ENCODE peak calls at places on chromosomes 6 and 20, in six cellular contexts. One of them, this sample, is unnamed.

GRCh38 chr6:68235192-68235812 is 399.8 kb upstream of the ADGRB3 start:
- DNase-seq in IMR-90: no peak
- DNase-seq in mesenchymal stem cell: peak
- DNase-seq in neuronal stem cell: no peak
- DNase-seq in H1: no peak
- DNase-seq in trophoblast cell: no peak
- DNase-seq in this sample: no peak

GRCh38 chr6:111796310-111796918 is 76.8 kb downstream of the FYN start:
- DNase-seq in IMR-90: no peak
- DNase-seq in mesenchymal stem cell: no peak
- DNase-seq in neuronal stem cell: no peak
- DNase-seq in H1: no peak
- DNase-seq in trophoblast cell: no peak
- DNase-seq in this sample: no peak

GRCh38 chr20:48069626-48070025 is 284.3 kb upstream of the SULF2 start:
- DNase-seq in IMR-90: no peak
- DNase-seq in mesenchymal stem cell: no peak
- DNase-seq in neuronal stem cell: no peak
- DNase-seq in H1: no peak
- DNase-seq in trophoblast cell: no peak
- DNase-seq in this sample: no peak

GRCh38 chr6:1901556-1901955 is 291.8 kb downstream of the FOXC1 start:
- DNase-seq in IMR-90: peak
- DNase-seq in mesenchymal stem cell: peak
- DNase-seq in neuronal stem cell: no peak
- DNase-seq in H1: no peak
- DNase-seq in trophoblast cell: no peak
- DNase-seq in this sample: no peak

GRCh38 chr6:28489366-28490190 is 26.0 kb downstream of the GPX6 start:
- DNase-seq in IMR-90: peak
- DNase-seq in mesenchymal stem cell: peak
- DNase-seq in neuronal stem cell: peak
- DNase-seq in H1: peak
- DNase-seq in trophoblast cell: peak
- DNase-seq in this sample: peak

GRCh38 chr6:131787955-131788712 is 19.7 kb upstream of the ENPP1 start:
- DNase-seq in IMR-90: peak
- DNase-seq in mesenchymal stem cell: peak
- DNase-seq in neuronal stem cell: no peak
- DNase-seq in H1: no peak
- DNase-seq in trophoblast cell: no peak
- DNase-seq in this sample: no peak

GRCh38 chr20:35839891-35840290 is 68.1 kb downstream of the PHF20 start:
- DNase-seq in IMR-90: no peak
- DNase-seq in mesenchymal stem cell: no peak
- DNase-seq in neuronal stem cell: no peak
- DNase-seq in H1: no peak
- DNase-seq in trophoblast cell: no peak
- DNase-seq in this sample: no peak

GRCh38 chr20:8671366-8671943 is 397.4 kb upstream of the PLCB4 start:
- DNase-seq in IMR-90: no peak
- DNase-seq in mesenchymal stem cell: no peak
- DNase-seq in neuronal stem cell: no peak
- DNase-seq in H1: no peak
- DNase-seq in trophoblast cell: no peak
- DNase-seq in this sample: no peak

GRCh38 chr20:38032585-38033329 is 499 bp downstream of the TTI1 start:
- DNase-seq in IMR-90: no peak
- DNase-seq in mesenchymal stem cell: no peak
- DNase-seq in neuronal stem cell: no peak
- DNase-seq in H1: no peak
- DNase-seq in trophoblast cell: no peak
- DNase-seq in this sample: no peak

GRCh38 chr6:40181367-40181766 is 247.1 kb upstream of the MOCS1 start:
- DNase-seq in IMR-90: no peak
- DNase-seq in mesenchymal stem cell: no peak
- DNase-seq in neuronal stem cell: no peak
- DNase-seq in H1: no peak
- DNase-seq in trophoblast cell: no peak
- DNase-seq in this sample: no peak

GRCh38 chr20:43727980-43728590 is 1.3 kb upstream of the GTSF1L start:
- DNase-seq in IMR-90: peak
- DNase-seq in mesenchymal stem cell: no peak
- DNase-seq in neuronal stem cell: no peak
- DNase-seq in H1: no peak
- DNase-seq in trophoblast cell: no peak
- DNase-seq in this sample: no peak

GRCh38 chr20:3663031-3663701 is at the start of gene GFRA4:
- DNase-seq in IMR-90: no peak
- DNase-seq in mesenchymal stem cell: no peak
- DNase-seq in neuronal stem cell: no peak
- DNase-seq in H1: no peak
- DNase-seq in trophoblast cell: no peak
- DNase-seq in this sample: peak

GRCh38 chr20:63943007-63943807 is 13.0 kb downstream of the UCKL1 start:
- DNase-seq in IMR-90: no peak
- DNase-seq in mesenchymal stem cell: no peak
- DNase-seq in neuronal stem cell: no peak
- DNase-seq in H1: no peak
- DNase-seq in trophoblast cell: no peak
- DNase-seq in this sample: no peak

GRCh38 chr6:13813621-13814175 is 659 bp downstream of the MCUR1 start:
- DNase-seq in IMR-90: peak
- DNase-seq in mesenchymal stem cell: peak
- DNase-seq in neuronal stem cell: peak
- DNase-seq in H1: peak
- DNase-seq in trophoblast cell: peak
- DNase-seq in this sample: peak

GRCh38 chr6:3340358-3340798 is 81.6 kb downstream of the PSMG4 start:
- DNase-seq in IMR-90: no peak
- DNase-seq in mesenchymal stem cell: no peak
- DNase-seq in neuronal stem cell: no peak
- DNase-seq in H1: no peak
- DNase-seq in trophoblast cell: no peak
- DNase-seq in this sample: no peak

GRCh38 chr6:7085911-7086310 is 21.9 kb upstream of the RREB1 start:
- DNase-seq in IMR-90: no peak
- DNase-seq in mesenchymal stem cell: peak
- DNase-seq in neuronal stem cell: no peak
- DNase-seq in H1: no peak
- DNase-seq in trophoblast cell: no peak
- DNase-seq in this sample: no peak

GRCh38 chr20:50870572-50871161 is 60.6 kb downstream of the ADNP start:
- DNase-seq in IMR-90: peak
- DNase-seq in mesenchymal stem cell: peak
- DNase-seq in neuronal stem cell: peak
- DNase-seq in H1: peak
- DNase-seq in trophoblast cell: no peak
- DNase-seq in this sample: peak

GRCh38 chr6:5028921-5029320 is 25.1 kb upstream of the RPP40 start:
- DNase-seq in IMR-90: no peak
- DNase-seq in mesenchymal stem cell: no peak
- DNase-seq in neuronal stem cell: no peak
- DNase-seq in H1: no peak
- DNase-seq in trophoblast cell: no peak
- DNase-seq in this sample: no peak

GRCh38 chr6:38174806-38175495 is 355.4 kb downstream of the ZFAND3 start:
- DNase-seq in IMR-90: no peak
- DNase-seq in mesenchymal stem cell: no peak
- DNase-seq in neuronal stem cell: no peak
- DNase-seq in H1: no peak
- DNase-seq in trophoblast cell: no peak
- DNase-seq in this sample: no peak

GRCh38 chr6:119627908-119628669 is 278.5 kb upstream of the MAN1A1 start:
- DNase-seq in IMR-90: peak
- DNase-seq in mesenchymal stem cell: peak
- DNase-seq in neuronal stem cell: no peak
- DNase-seq in H1: no peak
- DNase-seq in trophoblast cell: no peak
- DNase-seq in this sample: no peak

GRCh38 chr6:89525786-89526562 is 93.0 kb downstream of the ANKRD6 start:
- DNase-seq in IMR-90: no peak
- DNase-seq in mesenchymal stem cell: no peak
- DNase-seq in neuronal stem cell: no peak
- DNase-seq in H1: no peak
- DNase-seq in trophoblast cell: no peak
- DNase-seq in this sample: no peak

GRCh38 chr6:107813555-107814194 is 10.4 kb downstream of the SCML4 start:
- DNase-seq in IMR-90: no peak
- DNase-seq in mesenchymal stem cell: no peak
- DNase-seq in neuronal stem cell: no peak
- DNase-seq in H1: no peak
- DNase-seq in trophoblast cell: no peak
- DNase-seq in this sample: no peak

GRCh38 chr20:1370548-1371110 is 22.2 kb downstream of the FKBP1A start:
- DNase-seq in IMR-90: peak
- DNase-seq in mesenchymal stem cell: peak
- DNase-seq in neuronal stem cell: no peak
- DNase-seq in H1: no peak
- DNase-seq in trophoblast cell: no peak
- DNase-seq in this sample: no peak

GRCh38 chr6:169243661-169244060 is 10.0 kb downstream of the THBS2 start:
- DNase-seq in IMR-90: no peak
- DNase-seq in mesenchymal stem cell: no peak
- DNase-seq in neuronal stem cell: no peak
- DNase-seq in H1: no peak
- DNase-seq in trophoblast cell: no peak
- DNase-seq in this sample: no peak

GRCh38 chr6:11144393-11144829 is 32.9 kb upstream of the ERVFRD-1 start:
- DNase-seq in IMR-90: peak
- DNase-seq in mesenchymal stem cell: peak
- DNase-seq in neuronal stem cell: peak
- DNase-seq in H1: peak
- DNase-seq in trophoblast cell: peak
- DNase-seq in this sample: peak

GRCh38 chr6:137258170-137258569 is 39.0 kb upstream of the IFNGR1 start:
- DNase-seq in IMR-90: no peak
- DNase-seq in mesenchymal stem cell: peak
- DNase-seq in neuronal stem cell: no peak
- DNase-seq in H1: no peak
- DNase-seq in trophoblast cell: no peak
- DNase-seq in this sample: no peak

GRCh38 chr20:22402990-22403859 is 181.1 kb downstream of the FOXA2 start:
- DNase-seq in IMR-90: no peak
- DNase-seq in mesenchymal stem cell: peak
- DNase-seq in neuronal stem cell: peak
- DNase-seq in H1: no peak
- DNase-seq in trophoblast cell: no peak
- DNase-seq in this sample: no peak
- H3K18ac ChIP-seq in IMR-90: no peak
- H3K18ac ChIP-seq in mesenchymal stem cell: no peak
- H3K18ac ChIP-seq in neuronal stem cell: no peak
- H3K18ac ChIP-seq in H1: no peak
- H3K18ac ChIP-seq in trophoblast cell: no peak
- H3K18ac ChIP-seq in this sample: no peak

DNA sequence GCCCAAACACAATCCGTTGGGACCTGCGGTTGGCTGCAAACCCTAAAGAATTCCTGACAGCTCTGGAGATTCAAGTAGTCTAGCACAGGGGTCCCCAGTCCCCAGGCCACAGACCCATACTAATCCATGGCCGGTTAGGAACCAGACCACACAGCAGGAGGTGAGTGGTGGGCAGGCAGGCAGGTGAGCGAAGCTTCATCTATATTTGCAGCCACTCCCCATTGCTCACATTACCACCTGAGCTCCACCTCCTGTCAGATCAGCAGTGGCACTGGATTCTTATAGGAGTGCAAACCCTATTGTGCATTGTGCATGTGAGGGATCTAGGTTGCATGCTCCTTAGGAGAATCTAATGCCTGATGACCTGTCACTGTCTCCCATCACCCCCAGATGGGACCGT is 16.6 kb downstream of the TFEB start:
- DNase-seq in IMR-90: no peak
- DNase-seq in mesenchymal stem cell: no peak
- DNase-seq in neuronal stem cell: no peak
- DNase-seq in H1: no peak
- DNase-seq in trophoblast cell: no peak
- DNase-seq in this sample: no peak
- H4K91ac ChIP-seq in IMR-90: no peak
- H4K91ac ChIP-seq in mesenchymal stem cell: no peak
- H4K91ac ChIP-seq in neuronal stem cell: no peak
- H4K91ac ChIP-seq in H1: no peak
- H4K91ac ChIP-seq in trophoblast cell: no peak
- H4K91ac ChIP-seq in this sample: no peak

GRCh38 chr6:130204322-130204721 is 18.4 kb downstream of the SAMD3 start:
- DNase-seq in IMR-90: no peak
- DNase-seq in mesenchymal stem cell: no peak
- DNase-seq in neuronal stem cell: no peak
- DNase-seq in H1: no peak
- DNase-seq in trophoblast cell: no peak
- DNase-seq in this sample: no peak

GRCh38 chr6:130203370-130203769 is 19.4 kb downstream of the SAMD3 start:
- DNase-seq in IMR-90: no peak
- DNase-seq in mesenchymal stem cell: no peak
- DNase-seq in neuronal stem cell: no peak
- DNase-seq in H1: no peak
- DNase-seq in trophoblast cell: no peak
- DNase-seq in this sample: no peak

GRCh38 chr6:130202782-130203181 is 20.0 kb downstream of the SAMD3 start:
- DNase-seq in IMR-90: no peak
- DNase-seq in mesenchymal stem cell: no peak
- DNase-seq in neuronal stem cell: no peak
- DNase-seq in H1: peak
- DNase-seq in trophoblast cell: no peak
- DNase-seq in this sample: peak

GRCh38 chr6:130198483-130199035 is 24.2 kb downstream of the SAMD3 start:
- DNase-seq in IMR-90: no peak
- DNase-seq in mesenchymal stem cell: no peak
- DNase-seq in neuronal stem cell: no peak
- DNase-seq in H1: no peak
- DNase-seq in trophoblast cell: no peak
- DNase-seq in this sample: no peak
- H3K18ac ChIP-seq in IMR-90: no peak
- H3K18ac ChIP-seq in mesenchymal stem cell: no peak
- H3K18ac ChIP-seq in neuronal stem cell: no peak
- H3K18ac ChIP-seq in H1: peak
- H3K18ac ChIP-seq in trophoblast cell: no peak
- H3K18ac ChIP-seq in this sample: peak

DNA sequence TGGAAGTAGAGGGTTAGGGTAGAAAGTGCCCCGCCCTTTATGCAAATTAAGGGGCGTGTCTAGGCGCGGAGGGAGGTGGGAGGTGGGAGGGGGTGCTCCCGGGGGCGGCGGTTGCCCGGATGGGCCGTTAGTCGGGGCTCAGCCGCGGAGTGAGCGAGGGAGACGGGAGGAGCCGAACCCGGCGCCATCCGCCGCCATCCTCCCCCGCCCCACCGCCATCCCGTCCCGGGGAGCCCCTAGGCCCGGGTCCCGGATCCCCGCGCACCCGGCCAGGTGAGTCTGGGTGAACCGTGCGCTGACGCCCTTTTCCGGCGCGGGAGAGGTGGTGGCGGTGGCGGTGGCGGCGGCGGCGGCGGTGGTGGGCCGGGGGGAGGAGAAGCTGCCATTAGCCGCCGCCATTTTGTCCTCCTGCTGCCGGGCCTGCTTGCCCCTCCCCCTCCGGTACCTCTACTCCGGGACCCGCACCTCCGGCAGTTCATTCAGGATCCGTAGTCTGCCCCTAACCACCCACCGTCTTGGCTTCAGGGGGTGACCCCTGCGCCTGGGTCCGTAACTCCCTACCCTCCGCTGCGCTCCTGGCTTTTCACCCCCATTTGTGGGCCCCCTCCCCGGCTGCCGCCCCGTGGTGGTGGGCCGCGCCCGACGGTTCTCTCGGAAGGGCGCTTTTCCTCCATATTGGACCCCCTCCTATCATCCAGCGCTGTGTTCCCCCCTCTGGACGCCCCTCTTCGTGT is at the start of gene PRRC2A:
- DNase-seq in IMR-90: peak
- DNase-seq in mesenchymal stem cell: no peak
- DNase-seq in neuronal stem cell: no peak
- DNase-seq in H1: peak
- DNase-seq in trophoblast cell: peak
- DNase-seq in this sample: peak
- H4K91ac ChIP-seq in IMR-90: peak
- H4K91ac ChIP-seq in mesenchymal stem cell: peak
- H4K91ac ChIP-seq in neuronal stem cell: no peak
- H4K91ac ChIP-seq in H1: peak
- H4K91ac ChIP-seq in trophoblast cell: peak
- H4K91ac ChIP-seq in this sample: no peak